ENCODE peak calls at places on chromosomes 16 and 17, in five cellular contexts. C, K, O, P and F are unnamed samples.

GRCh38 chr16:56664506-56664905 is 3.4 kb downstream of the MT1G start:
- DNase-seq in C (no peak), K (no peak), O (no peak), P (no peak), F (no peak)

GRCh38 chr17:81920612-81921530 is 2.9 kb upstream of the SIRT7 start:
- DNase-seq in C (no peak), O (no peak), K (no peak), P (no peak), F (no peak)

GRCh38 chr17:1639549-1639948 is 6.0 kb downstream of the SCARF1 start:
- DNase-seq in P (no peak), O (peak; percentile 60), K (peak; percentile 27), C (no peak), F (no peak)

GRCh38 chr17:11309033-11309432 is 68.0 kb downstream of the SHISA6 start:
- DNase-seq in O (no peak), P (no peak), C (no peak), K (no peak), F (no peak)

GRCh38 chr16:55655709-55656694 is at the start of gene SLC6A2:
- DNase-seq in O (peak; percentile 39), P (no peak), C (no peak), K (peak; percentile 67), F (peak; percentile 19)

GRCh38 chr16:23712976-23713375 is at the start of gene ERN2:
- DNase-seq in C (no peak), P (peak; percentile 82), O (no peak), K (peak; percentile 35), F (no peak)

GRCh38 chr17:30429155-30429554 is 48.1 kb upstream of the GOSR1 start:
- DNase-seq in K (no peak), C (no peak), O (no peak), P (no peak), F (no peak)

GRCh38 chr16:87764600-87765472 is 950 bp downstream of the KLHDC4 start:
- DNase-seq in P (no peak), C (no peak), O (no peak), K (peak; percentile 10), F (no peak)

GRCh38 chr17:54527941-54528340 is 372.7 kb upstream of the TOM1L1 start:
- DNase-seq in O (no peak), K (no peak), P (no peak), C (no peak), F (no peak)

GRCh38 chr17:75526555-75527270 is 1.2 kb downstream of the LLGL2 start:
- DNase-seq in P (peak; percentile 88), O (no peak), K (no peak), C (no peak), F (no peak)

GRCh38 chr17:50356418-50356817 is 10.5 kb downstream of the XYLT2 start:
- DNase-seq in K (no peak), P (no peak), O (no peak), C (no peak), F (no peak)

GRCh38 chr16:67489401-67490083 is 6.2 kb upstream of the AGRP start:
- DNase-seq in P (no peak), O (no peak), C (no peak), K (no peak), F (no peak)

GRCh38 chr16:51629602-51630001 is 478.5 kb upstream of the SALL1 start:
- DNase-seq in O (no peak), K (no peak), P (no peak), C (no peak), F (no peak)

GRCh38 chr17:45437461-45438283 is 5.0 kb upstream of the ARHGAP27 start:
- DNase-seq in K (no peak), C (no peak), P (no peak), O (no peak), F (no peak)

GRCh38 chr17:40024901-40025300 is 9.7 kb downstream of the CSF3 start:
- DNase-seq in P (no peak), O (no peak), C (peak; percentile 21), K (no peak), F (no peak)

GRCh38 chr17:44222112-44222869 is 2.8 kb upstream of the UBTF start:
- DNase-seq in P (peak; percentile 88), C (peak; percentile 72), K (peak; percentile 65), O (peak; percentile 86), F (peak; percentile 60)

GRCh38 chr17:376936-377863 is 24.6 kb upstream of the RPH3AL start:
- DNase-seq in K (no peak), C (no peak), O (peak; percentile 45), P (no peak), F (no peak)

GRCh38 chr16:12009922-12010321 is 33.4 kb downstream of the SNX29 start:
- DNase-seq in K (no peak), C (no peak), O (no peak), P (no peak), F (no peak)

GRCh38 chr16:824601-825000 is 24.1 kb upstream of the GNG13 start:
- DNase-seq in O (no peak), K (no peak), P (no peak), C (no peak), F (no peak)

GRCh38 chr16:822909-823297 is 22.4 kb upstream of the GNG13 start:
- DNase-seq in O (no peak), C (no peak), K (no peak), P (no peak), F (no peak)

GRCh38 chr16:824194-824593 is 23.7 kb upstream of the GNG13 start:
- DNase-seq in K (no peak), P (no peak), C (no peak), O (no peak), F (no peak)

GRCh38 chr16:827513-827912 is 27.0 kb upstream of the GNG13 start:
- DNase-seq in P (no peak), K (no peak), O (no peak), C (no peak), F (no peak)

GRCh38 chr16:825298-826061 is 24.9 kb upstream of the GNG13 start:
- DNase-seq in O (no peak), C (no peak), K (no peak), P (no peak), F (no peak)
- TF ChIP-seq CTCF in O (no peak), C (no peak), K (no peak), P (no peak), F (no peak)

GRCh38 chr17:35242158-35242804 is 591 bp upstream of the SLFN5 start:
- DNase-seq in P (peak; percentile 83), O (peak; percentile 69), C (peak; percentile 93), K (peak; percentile 53), F (peak; percentile 91)
- TF ChIP-seq CTCF in P (peak; percentile 57), O (no peak), C (peak; percentile 18), K (no peak), F (peak; percentile 59)

GRCh38 chr16:1194665-1195392 is 30.2 kb downstream of the TPSG1 start:
- DNase-seq in P (no peak), K (peak; percentile 72), C (no peak), O (no peak), F (peak; percentile 23)
- TF ChIP-seq CTCF in P (peak; percentile 24), K (peak; percentile 91), C (peak; percentile 98), O (peak; percentile 89), F (peak; percentile 81)

GRCh38 chr17:67784364-67785121 is 40.8 kb upstream of the BPTF start:
- DNase-seq in P (peak; percentile 61), K (no peak), O (no peak), C (no peak), F (no peak)

GRCh38 chr17:67785122-67785477 is 40.2 kb upstream of the BPTF start:
- DNase-seq in O (no peak), K (no peak), C (no peak), P (no peak), F (no peak)

DNA sequence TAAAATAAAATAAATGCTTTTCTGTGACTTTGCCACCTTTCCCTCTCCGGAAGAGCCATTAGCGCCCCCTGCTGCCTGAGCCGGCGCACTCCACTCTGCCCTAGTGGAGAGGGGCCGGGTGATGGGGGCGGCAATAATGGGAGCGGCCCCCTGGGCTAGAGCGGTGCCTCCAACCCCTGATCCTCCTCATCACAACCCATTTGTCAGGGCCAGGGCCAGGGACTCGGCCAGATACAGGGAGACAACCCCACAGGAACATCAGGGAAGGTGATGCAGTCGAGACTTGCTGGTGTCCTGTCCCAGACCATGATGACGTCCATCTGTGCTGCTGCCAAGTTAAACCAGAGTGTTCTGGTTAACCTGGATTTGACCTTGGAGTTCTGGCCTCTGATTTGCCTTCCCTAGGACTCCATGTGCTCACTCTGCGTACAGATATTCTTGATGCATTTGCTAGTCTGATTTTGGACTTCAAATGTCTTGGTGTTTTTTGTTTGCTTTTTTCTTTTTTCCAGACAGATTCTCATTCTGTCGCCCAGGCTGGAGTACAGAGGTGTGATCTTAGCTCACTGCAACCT is 46.1 kb upstream of the BPTF start:
- DNase-seq in K (peak; percentile 45), C (peak; percentile 58), P (peak; percentile 48), O (peak; percentile 86), F (peak; percentile 36)
- TF ChIP-seq CTCF in K (peak; percentile 59), C (peak; percentile 71), P (peak; percentile 68), O (peak; percentile 81), F (peak; percentile 71)

DNA sequence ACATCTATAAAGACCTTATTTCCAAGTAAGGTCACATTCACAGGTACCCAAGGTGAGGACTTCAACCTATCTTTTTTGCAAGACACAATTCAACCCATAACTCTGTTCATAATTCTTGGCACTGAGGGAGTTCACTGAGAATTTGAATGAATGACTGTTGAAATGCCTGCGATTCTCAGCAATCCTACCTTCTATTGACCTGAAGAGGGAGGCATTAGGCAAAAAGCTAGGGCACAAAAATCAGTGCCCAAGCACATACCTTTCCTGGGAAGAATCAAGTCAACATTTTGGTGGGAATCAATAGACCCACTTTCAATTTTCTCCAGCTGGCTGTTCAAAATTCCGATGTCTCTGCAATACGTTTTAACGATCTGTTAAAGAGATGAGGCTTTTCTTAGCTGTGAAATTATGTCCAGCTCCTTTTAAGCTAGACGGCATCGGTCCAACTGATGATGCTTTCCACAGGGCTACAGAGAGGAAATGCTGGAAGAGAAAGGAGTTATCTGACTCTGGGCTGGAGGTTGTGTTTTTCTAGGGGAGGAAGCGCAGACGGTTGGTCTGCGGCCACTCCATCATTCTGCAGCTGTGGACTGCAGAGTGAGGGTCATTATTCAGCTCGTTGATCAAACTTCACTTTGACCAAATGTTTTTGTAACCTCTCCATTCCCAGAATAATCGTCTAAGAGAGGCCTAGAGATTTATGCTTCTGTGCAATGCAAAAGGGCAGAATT is 25.1 kb downstream of the BCO1 start:
- DNase-seq in P (peak; percentile 49), C (peak; percentile 29), O (no peak), K (no peak), F (no peak)
- TF ChIP-seq CTCF in P (no peak), C (peak; percentile 34), O (no peak), K (no peak), F (no peak)

DNA sequence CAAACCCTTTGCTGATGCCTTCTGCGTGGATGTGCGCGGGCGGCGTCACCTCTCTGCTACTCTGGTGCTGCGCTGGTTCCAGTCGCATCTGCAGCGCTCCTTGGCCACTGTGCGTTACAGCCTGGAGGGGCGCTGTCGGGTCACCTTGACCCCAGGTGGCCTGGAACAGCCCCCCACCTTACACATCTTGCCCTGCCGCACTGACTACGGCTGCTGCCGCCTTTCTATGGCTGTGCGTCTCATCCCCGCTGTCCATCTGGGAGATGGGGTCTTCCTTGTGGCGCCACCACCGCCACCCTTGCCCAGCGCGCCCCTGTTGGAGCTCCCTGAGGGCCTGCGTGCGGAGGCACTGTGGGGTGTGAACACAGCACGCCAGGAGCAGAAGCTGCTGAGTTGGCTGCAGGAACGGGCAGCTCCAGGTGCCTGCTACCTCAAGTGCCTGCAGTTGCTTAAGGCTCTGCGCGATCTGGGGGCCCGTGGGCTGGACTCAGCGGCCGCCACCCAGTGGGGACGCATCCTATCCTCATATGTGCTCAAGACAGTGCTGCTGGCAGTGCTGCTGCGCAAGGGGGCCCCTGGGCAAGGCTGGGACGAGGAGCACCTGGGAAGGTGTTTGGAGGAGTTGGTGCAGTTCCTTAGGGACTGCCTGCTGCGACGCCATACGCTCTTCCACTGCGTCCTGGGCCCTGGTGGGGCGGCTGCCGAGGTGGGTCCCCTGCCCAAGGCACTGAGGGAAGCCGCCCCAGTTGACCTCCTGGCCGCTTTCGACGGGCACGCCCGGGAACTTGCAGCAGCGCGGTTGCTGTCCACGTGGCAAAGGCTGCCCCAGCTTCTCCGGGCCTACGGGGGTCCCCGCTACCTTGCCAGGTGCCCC is 1.6 kb downstream of the ITPRIPL2 start:
- DNase-seq in O (no peak), P (peak; percentile 40), C (no peak), K (no peak), F (no peak)
- TF ChIP-seq CTCF in O (no peak), P (no peak), C (no peak), K (no peak), F (no peak)